ENCODE peak calls at places on chromosomes 1 and 21, in four cellular contexts. One of them, this sample, is unnamed.

GRCh38 chr1:39076127-39076798 is 50.1 kb downstream of the NDUFS5 start:
- DNase-seq in HepG2: peak
- DNase-seq in A549: no peak
- DNase-seq in K562: no peak
- DNase-seq in this sample: no peak

GRCh38 chr1:37493336-37494098 is 19.1 kb downstream of the ZC3H12A start:
- DNase-seq in K562: no peak
- DNase-seq in A549: no peak
- DNase-seq in HepG2: no peak
- DNase-seq in this sample: no peak

GRCh38 chr21:42056996-42057689 is 14.0 kb upstream of the UMODL1 start:
- DNase-seq in K562: no peak
- DNase-seq in HepG2: no peak
- DNase-seq in A549: no peak
- DNase-seq in this sample: no peak

GRCh38 chr21:38980416-38981319 is 174.9 kb downstream of the ETS2 start:
- DNase-seq in HepG2: no peak
- DNase-seq in K562: no peak
- DNase-seq in A549: no peak
- DNase-seq in this sample: no peak

GRCh38 chr1:147287133-147287865 is 44.8 kb downstream of the CHD1L start:
- DNase-seq in HepG2: no peak
- DNase-seq in K562: no peak
- DNase-seq in A549: no peak
- DNase-seq in this sample: no peak

GRCh38 chr1:162236622-162237021 is 140.0 kb downstream of the SPATA46 start:
- DNase-seq in K562: no peak
- DNase-seq in HepG2: no peak
- DNase-seq in A549: no peak
- DNase-seq in this sample: no peak

GRCh38 chr1:94463765-94464330 is 45.7 kb downstream of the ABCD3 start:
- DNase-seq in A549: peak
- DNase-seq in HepG2: peak
- DNase-seq in K562: peak
- DNase-seq in this sample: no peak

GRCh38 chr1:39282537-39283216 is 78.2 kb downstream of the MACF1 start:
- DNase-seq in A549: no peak
- DNase-seq in HepG2: peak
- DNase-seq in K562: no peak
- DNase-seq in this sample: no peak

GRCh38 chr1:48523541-48523940 is 51.5 kb upstream of the SPATA6 start:
- DNase-seq in HepG2: no peak
- DNase-seq in K562: no peak
- DNase-seq in A549: no peak
- DNase-seq in this sample: no peak

GRCh38 chr1:100300691-100301090 is 34.7 kb downstream of the RTCA start:
- DNase-seq in HepG2: no peak
- DNase-seq in A549: no peak
- DNase-seq in K562: no peak
- DNase-seq in this sample: no peak

GRCh38 chr1:66503841-66504470 is 30.0 kb upstream of the SGIP1 start:
- DNase-seq in K562: peak
- DNase-seq in HepG2: peak
- DNase-seq in A549: peak
- DNase-seq in this sample: peak

GRCh38 chr1:225454067-225454618 is 26.3 kb upstream of the LBR start:
- DNase-seq in HepG2: peak
- DNase-seq in K562: no peak
- DNase-seq in A549: peak
- DNase-seq in this sample: no peak

GRCh38 chr1:200665851-200666250 is 3.9 kb downstream of the DDX59 start:
- DNase-seq in K562: no peak
- DNase-seq in HepG2: no peak
- DNase-seq in A549: no peak
- DNase-seq in this sample: no peak

GRCh38 chr1:54886724-54887664 is at the start of gene DHCR24:
- DNase-seq in A549: peak
- DNase-seq in HepG2: peak
- DNase-seq in K562: peak
- DNase-seq in this sample: peak

GRCh38 chr21:43921602-43921978 is 56.6 kb downstream of the AGPAT3 start:
- DNase-seq in K562: no peak
- DNase-seq in A549: no peak
- DNase-seq in HepG2: peak
- DNase-seq in this sample: no peak

DNA sequence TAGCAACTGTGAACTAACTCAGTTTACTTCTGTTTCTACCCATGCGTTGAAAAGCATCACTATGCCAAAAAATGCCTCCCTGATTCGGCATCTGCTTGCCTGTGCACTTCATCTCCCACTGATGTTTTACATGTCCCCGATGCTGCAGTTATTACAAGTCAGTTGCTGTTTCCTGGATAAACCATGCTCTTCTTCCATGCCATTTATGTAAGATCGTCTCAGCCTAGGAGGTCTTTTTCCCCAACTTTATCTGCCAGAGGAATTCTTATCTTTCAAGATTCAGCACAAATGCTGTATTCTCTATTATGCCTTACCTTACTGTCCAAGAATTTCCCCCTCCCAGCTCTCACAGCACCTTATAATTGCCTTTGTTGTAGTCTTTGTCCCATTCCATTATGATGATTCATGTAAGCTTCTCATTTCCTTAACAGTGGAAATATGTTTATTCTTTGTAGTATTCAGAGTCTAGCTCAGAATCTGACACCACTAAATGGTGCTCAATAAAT is 30.0 kb downstream of the PRKACB start:
- DNase-seq in HepG2: peak
- DNase-seq in A549: peak
- DNase-seq in K562: no peak
- DNase-seq in this sample: no peak
- TF ChIP-seq NR3C1 in HepG2: no peak
- TF ChIP-seq NR3C1 in A549: no peak
- TF ChIP-seq NR3C1 in K562: no peak
- TF ChIP-seq NR3C1 in this sample: no peak

GRCh38 chr1:240701412-240701811 is 89.5 kb upstream of the GREM2 start:
- DNase-seq in HepG2: no peak
- DNase-seq in A549: no peak
- DNase-seq in K562: no peak
- DNase-seq in this sample: no peak
- TF ChIP-seq NR3C1 in HepG2: no peak
- TF ChIP-seq NR3C1 in A549: no peak
- TF ChIP-seq NR3C1 in K562: no peak
- TF ChIP-seq NR3C1 in this sample: no peak

DNA sequence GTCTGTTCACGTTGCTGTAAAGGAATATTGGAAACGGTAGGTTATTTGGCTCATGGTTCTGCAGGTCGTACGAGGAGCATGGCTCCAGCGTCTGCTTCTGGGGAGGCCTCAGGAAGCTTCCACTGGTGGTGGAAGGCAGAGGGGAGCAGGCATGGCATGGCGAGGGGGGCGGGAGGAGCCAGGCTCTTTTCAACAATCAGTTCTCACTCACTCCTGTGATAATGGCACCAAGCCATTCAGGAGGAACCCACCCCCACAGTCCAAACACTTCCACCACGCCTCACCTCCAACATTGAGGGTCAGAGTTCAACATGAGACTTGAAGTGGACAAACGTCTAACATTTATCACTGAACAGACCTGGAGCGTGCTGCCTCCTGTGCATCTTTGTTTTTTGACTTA is 141.2 kb downstream of the PGBD5 start:
- DNase-seq in K562: no peak
- DNase-seq in HepG2: no peak
- DNase-seq in A549: no peak
- DNase-seq in this sample: no peak
- TF ChIP-seq NR3C1 in K562: no peak
- TF ChIP-seq NR3C1 in HepG2: no peak
- TF ChIP-seq NR3C1 in A549: no peak
- TF ChIP-seq NR3C1 in this sample: no peak

GRCh38 chr1:85093644-85094043 is 45.3 kb upstream of the MCOLN3 start:
- DNase-seq in A549: no peak
- DNase-seq in K562: no peak
- DNase-seq in HepG2: no peak
- DNase-seq in this sample: no peak
- TF ChIP-seq NR3C1 in A549: no peak
- TF ChIP-seq NR3C1 in K562: no peak
- TF ChIP-seq NR3C1 in HepG2: no peak
- TF ChIP-seq NR3C1 in this sample: no peak

GRCh38 chr1:15682886-15683410 is 1.2 kb upstream of the PLEKHM2 start:
- DNase-seq in A549: no peak
- DNase-seq in K562: no peak
- DNase-seq in HepG2: no peak
- DNase-seq in this sample: no peak

GRCh38 chr1:15685820-15686219 is 1.7 kb downstream of the PLEKHM2 start:
- DNase-seq in HepG2: no peak
- DNase-seq in K562: no peak
- DNase-seq in A549: no peak
- DNase-seq in this sample: no peak

GRCh38 chr1:15684042-15684461 is at the start of gene PLEKHM2:
- DNase-seq in A549: no peak
- DNase-seq in HepG2: no peak
- DNase-seq in K562: peak
- DNase-seq in this sample: no peak

GRCh38 chr1:15683411-15684039 is 595 bp upstream of the PLEKHM2 start:
- DNase-seq in K562: no peak
- DNase-seq in A549: no peak
- DNase-seq in HepG2: no peak
- DNase-seq in this sample: no peak

DNA sequence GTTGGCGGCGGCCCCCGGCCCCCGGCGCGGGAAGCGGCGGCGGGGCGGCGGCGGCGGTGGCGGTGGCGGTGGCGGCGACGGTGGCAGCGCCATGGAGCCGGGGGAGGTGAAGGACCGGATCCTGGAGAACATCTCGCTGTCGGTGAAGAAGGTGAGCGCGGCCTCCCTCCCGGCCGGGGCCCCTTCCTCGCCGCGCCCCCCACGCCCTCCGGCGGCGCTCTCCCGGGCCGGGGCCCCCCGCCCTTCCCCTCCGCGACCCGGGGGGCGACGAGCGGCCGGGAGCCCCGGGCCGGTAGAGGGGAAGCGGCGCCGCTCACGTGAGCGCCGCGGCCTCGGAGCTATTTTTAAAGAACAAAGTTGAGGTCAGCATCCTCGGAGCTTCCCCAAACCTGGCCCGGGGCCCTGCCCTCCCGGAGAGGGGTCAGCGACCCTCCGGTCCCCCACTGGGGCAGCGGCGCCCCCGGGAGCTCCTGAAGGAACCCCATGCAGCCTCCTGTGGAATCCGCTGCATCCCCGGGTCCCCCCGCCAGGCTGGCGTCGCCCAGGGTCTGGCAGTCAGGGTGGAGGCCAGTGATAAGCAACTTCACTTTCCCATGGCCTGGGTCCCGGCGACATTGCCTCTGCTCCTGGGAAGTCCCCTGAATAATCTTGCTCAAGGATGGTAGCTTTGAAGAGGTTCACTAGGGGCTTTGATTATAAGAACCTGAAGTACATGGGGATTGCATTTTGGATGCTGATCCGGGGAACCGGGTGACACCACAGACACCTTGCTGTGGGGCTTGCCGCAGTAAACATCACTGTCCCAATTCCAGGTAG is 556 bp downstream of the PLEKHM2 start:
- DNase-seq in K562: peak
- DNase-seq in HepG2: no peak
- DNase-seq in A549: no peak
- DNase-seq in this sample: peak
- TF ChIP-seq NR3C1 in K562: no peak
- TF ChIP-seq NR3C1 in HepG2: no peak
- TF ChIP-seq NR3C1 in A549: no peak
- TF ChIP-seq NR3C1 in this sample: no peak

GRCh38 chr1:228734881-228735801 is at the start of gene RHOU:
- DNase-seq in K562: no peak
- DNase-seq in A549: peak
- DNase-seq in HepG2: peak
- DNase-seq in this sample: peak
- TF ChIP-seq NR3C1 in K562: no peak
- TF ChIP-seq NR3C1 in A549: no peak
- TF ChIP-seq NR3C1 in HepG2: no peak
- TF ChIP-seq NR3C1 in this sample: no peak

This sample was measured in WTC11.